ENCODE peak calls at places on chromosomes 1 and 21, in seven cellular contexts. O is lung; G is PC-9; S is naive thymus-derived CD4-positive, alpha-beta T cell; A is BE2C; Z is mesendoderm; D is mammary epithelial cell. B is an unnamed sample. For H3K27me3 and H3K36me3, the result is how much of the 10 kb centered on the place peaks cover.

GRCh38 chr1:158146165-158146564 is 34.5 kb upstream of the CD1D start:
- DNase-seq in O (no peak), G (no peak), S (no peak), A (no peak), Z (no peak), D (peak), B (no peak)

GRCh38 chr1:220817907-220818306 is 31.2 kb downstream of the MTARC1 start:
- DNase-seq in O (no peak), G (no peak), S (no peak), A (no peak), Z (no peak), D (no peak), B (no peak)

GRCh38 chr1:248231117-248231516 is at the start of gene OR2M4:
- DNase-seq in O (no peak), G (no peak), S (no peak), A (no peak), Z (no peak), D (no peak), B (no peak)

GRCh38 chr1:70204578-70204977 is 801 bp downstream of the LRRC40 start:
- DNase-seq in O (no peak), G (no peak), S (no peak), A (no peak), Z (peak), D (peak), B (no peak)

GRCh38 chr1:24903011-24903461 is 27.0 kb downstream of the RUNX3 start:
- DNase-seq in O (no peak), G (no peak), S (no peak), A (no peak), Z (no peak), D (no peak), B (no peak)

GRCh38 chr1:15946546-15947381 is 29.1 kb downstream of the ZBTB17 start:
- DNase-seq in O (no peak), G (no peak), S (no peak), A (no peak), Z (no peak), D (no peak), B (no peak)

GRCh38 chr1:5342172-5342571 is 650.1 kb downstream of the NPHP4 start:
- DNase-seq in O (no peak), G (no peak), S (no peak), A (no peak), Z (no peak), D (no peak), B (no peak)

GRCh38 chr1:67766117-67766978 is 66.9 kb downstream of the GNG12 start:
- DNase-seq in O (no peak), G (peak), S (peak), A (peak), Z (peak), D (peak), B (no peak)

GRCh38 chr1:83822206-83822605 is 176.7 kb downstream of the TTLL7 start:
- DNase-seq in O (no peak), G (no peak), S (no peak), A (no peak), Z (no peak), D (no peak), B (no peak)

GRCh38 chr1:231628207-231628876 is 1.8 kb downstream of the DISC1 start:
- DNase-seq in O (no peak), G (no peak), S (peak), A (peak), Z (no peak), D (no peak), B (no peak)

GRCh38 chr21:29298348-29299045 is at the start of gene BACH1:
- DNase-seq in O (peak), G (peak), S (peak), A (peak), Z (peak), D (peak), B (peak)

GRCh38 chr1:113396585-113396984 is 6.3 kb downstream of the MAGI3 start:
- DNase-seq in O (no peak), G (peak), S (no peak), A (no peak), Z (peak), D (peak), B (peak)
- H3K4me3 ChIP-seq in O (no peak), G (peak), S (no peak), A (no peak), Z (no peak), D (no peak), B (no peak)

DNA sequence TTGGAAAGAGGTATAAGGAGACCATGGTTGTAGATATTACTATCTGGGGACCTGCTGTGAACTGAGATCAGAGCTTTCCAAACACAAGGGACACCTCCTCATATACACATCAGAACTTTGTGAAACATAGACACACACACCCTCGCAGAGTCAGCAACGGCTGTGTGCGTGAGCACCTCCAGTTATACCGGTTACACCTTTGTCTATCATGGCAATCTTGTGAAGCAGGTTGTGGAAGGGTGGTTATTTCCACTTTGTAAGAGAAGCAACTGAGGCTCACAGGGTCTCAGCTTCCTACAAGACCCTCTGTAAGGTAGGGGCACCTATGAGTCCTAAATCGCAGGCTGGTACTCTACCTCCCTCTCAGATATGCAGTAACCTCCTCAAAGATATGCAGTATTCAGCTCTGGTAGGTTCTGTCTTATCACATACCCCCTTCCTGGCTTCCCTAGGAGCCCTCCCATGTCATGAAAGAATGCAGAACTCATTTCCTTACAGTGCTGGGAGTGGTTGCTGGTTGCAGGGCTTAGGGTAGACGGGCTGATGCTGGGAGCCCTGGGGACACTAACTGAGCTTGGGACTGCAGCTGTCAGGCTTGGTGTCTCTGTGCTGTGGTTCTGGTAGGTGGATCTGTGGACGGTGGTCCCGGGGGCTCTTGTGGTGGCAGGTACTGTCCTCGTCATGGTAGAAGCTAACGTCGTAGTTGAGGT is 18.6 kb upstream of the MAGOH start:
- DNase-seq in O (no peak), G (no peak), S (no peak), A (no peak), Z (no peak), D (no peak), B (no peak)
- H3K27me3 ChIP-seq in O (under half), G (under half), S (under half), A (under half), Z (under half), D (under half), B (under half)

GRCh38 chr1:2079396-2080085 is 29.3 kb downstream of the PRKCZ start:
- DNase-seq in O (no peak), G (no peak), S (no peak), A (no peak), Z (no peak), D (no peak), B (no peak)

GRCh38 chr1:2078170-2078569 is 28.0 kb downstream of the PRKCZ start:
- DNase-seq in O (no peak), G (no peak), S (no peak), A (no peak), Z (no peak), D (no peak), B (no peak)

GRCh38 chr1:2074316-2074855 is 24.2 kb downstream of the PRKCZ start:
- DNase-seq in O (no peak), G (no peak), S (no peak), A (no peak), Z (no peak), D (no peak), B (no peak)

GRCh38 chr1:2074944-2075740 is 24.9 kb downstream of the PRKCZ start:
- DNase-seq in O (no peak), G (no peak), S (no peak), A (no peak), Z (peak), D (no peak), B (no peak)

DNA sequence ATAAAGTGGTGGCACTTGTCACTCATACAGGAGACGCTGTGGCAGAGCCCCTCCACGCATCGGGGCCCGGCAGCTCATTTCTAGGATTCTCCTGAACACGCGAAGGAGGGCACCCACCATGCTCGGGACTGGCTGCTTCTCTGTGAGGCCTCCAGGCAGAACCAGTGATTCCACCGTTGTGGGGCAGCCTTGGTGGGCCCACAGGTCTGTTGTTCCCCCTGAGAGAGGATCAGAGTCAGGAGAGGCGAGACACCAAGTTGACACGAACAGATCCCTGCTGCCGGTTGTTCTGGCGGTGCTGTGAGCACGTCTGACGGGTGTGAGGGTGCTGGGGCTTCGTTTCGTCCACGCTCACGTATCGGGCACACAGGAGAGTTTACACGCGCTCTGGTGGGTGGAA is 26.6 kb downstream of the PRKCZ start:
- DNase-seq in O (no peak), G (no peak), S (no peak), A (no peak), Z (no peak), D (no peak), B (no peak)
- H3K36me3 ChIP-seq in O (under half), G (under half), S (under half), A (under half), Z (under half), D (under half), B (under half)

GRCh38 chr1:154622503-154623039 is 14.6 kb upstream of the ADAR start:
- DNase-seq in O (no peak), G (no peak), S (no peak), A (no peak), Z (no peak), D (peak), B (no peak)
- H3K4me3 ChIP-seq in O (no peak), G (no peak), S (no peak), A (no peak), Z (no peak), D (no peak), B (no peak)

DNA sequence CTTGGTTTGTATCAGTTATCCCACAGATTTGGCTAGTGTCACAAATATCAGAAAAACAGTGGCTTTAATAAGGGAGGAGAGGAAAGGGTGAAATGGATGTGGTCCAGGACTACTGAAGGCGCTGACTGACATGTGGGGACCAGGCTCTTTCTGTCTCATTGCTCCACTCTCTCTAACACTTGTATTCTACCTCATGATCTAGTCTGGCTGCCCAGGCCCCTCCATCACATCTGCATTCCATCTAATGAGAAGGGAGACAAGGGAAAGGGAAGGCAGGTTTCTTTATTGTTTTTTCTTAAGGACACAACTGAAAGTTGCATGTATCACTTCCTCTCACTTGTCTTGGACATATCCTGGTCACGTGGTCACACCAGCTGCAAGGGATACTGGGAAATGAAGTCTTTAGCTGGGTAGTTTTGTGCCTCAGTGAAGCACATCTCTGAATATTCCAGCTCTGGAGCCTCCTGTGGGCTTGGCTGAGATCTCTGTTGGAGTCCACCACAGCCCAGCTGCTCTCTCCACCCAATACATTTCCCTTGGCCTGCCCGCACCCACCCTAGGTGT is 42.0 kb upstream of the PADI2 start:
- DNase-seq in O (no peak), G (no peak), S (no peak), A (no peak), Z (no peak), D (no peak), B (no peak)
- H3K27me3 ChIP-seq in O (under half), G (under half), S (under half), A (under half), Z (under half), D (under half), B (under half)

DNA sequence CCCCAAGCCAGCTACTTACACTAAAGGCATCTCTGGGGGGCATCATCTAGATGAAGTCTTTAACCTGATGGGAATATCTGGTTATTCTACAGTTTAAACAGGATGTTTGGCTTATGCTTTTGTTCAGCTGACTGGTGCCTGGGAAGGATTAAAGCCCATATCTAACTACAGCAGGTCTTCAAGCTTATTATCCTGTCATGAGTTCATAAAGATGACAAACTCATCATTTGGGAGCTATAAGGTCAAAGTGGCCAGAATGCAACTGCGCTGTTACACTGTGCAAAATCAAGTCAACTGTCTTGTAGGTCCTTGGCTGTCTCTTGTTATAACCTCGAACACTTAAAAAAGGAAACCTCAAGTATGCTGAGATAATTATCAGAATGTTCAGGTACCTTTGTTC is 18.6 kb upstream of the MOB3C start:
- DNase-seq in O (no peak), G (no peak), S (no peak), A (no peak), Z (no peak), D (no peak), B (no peak)
- H3K36me3 ChIP-seq in O (under half), G (under half), S (under half), A (under half), Z (under half), D (under half), B (under half)